ENCODE peak calls at places on chromosomes 13 and 19, in five cellular contexts. H is CD8-positive, alpha-beta T cell; X is AG04449; Q is kidney; B is BE2C. L is an unnamed sample.

GRCh38 chr19:5288347-5288739 is 52.3 kb downstream of the PTPRS start:
- DNase-seq in H (no peak), X (no peak), Q (no peak), B (no peak), L (no peak)

GRCh38 chr13:35953537-35954206 is 177.5 kb downstream of the DCLK1 start:
- DNase-seq in H (no peak), X (peak), Q (peak), B (peak), L (peak)

GRCh38 chr13:103187621-103188020 is 121.4 kb upstream of the SLC10A2 start:
- DNase-seq in H (no peak), X (no peak), Q (no peak), B (peak), L (no peak)

GRCh38 chr19:31154021-31154420 is 195.2 kb downstream of the TSHZ3 start:
- DNase-seq in H (no peak), X (no peak), Q (no peak), B (no peak), L (no peak)

GRCh38 chr19:32831611-32832010 is 38.0 kb downstream of the SLC7A9 start:
- DNase-seq in H (no peak), X (no peak), Q (no peak), B (no peak), L (no peak)

GRCh38 chr19:18697680-18698079 is 14.2 kb downstream of the CRTC1 start:
- DNase-seq in H (no peak), X (no peak), Q (peak), B (no peak), L (no peak)

GRCh38 chr13:33003458-33004019 is 12.7 kb upstream of the KL start:
- DNase-seq in H (no peak), X (no peak), Q (no peak), B (no peak), L (no peak)

GRCh38 chr19:14775855-14776254 is 2.5 kb downstream of the ADGRE2 start:
- DNase-seq in H (peak), X (no peak), Q (peak), B (no peak), L (no peak)

GRCh38 chr19:48806518-48806817 is 4.4 kb downstream of the BCAT2 start:
- DNase-seq in H (peak), X (no peak), Q (no peak), B (no peak), L (peak)

GRCh38 chr19:15640904-15641597 is 354 bp downstream of the CYP4F3 start:
- DNase-seq in H (no peak), X (no peak), Q (peak), B (no peak), L (no peak)

GRCh38 chr13:75636339-75637095 is 387 bp downstream of the LMO7 start:
- DNase-seq in H (peak), X (no peak), Q (peak), B (peak), L (peak)

GRCh38 chr19:50377051-50377441 is 789 bp downstream of the NR1H2 start:
- DNase-seq in H (peak), X (no peak), Q (no peak), B (no peak), L (no peak)

GRCh38 chr19:33580026-33580644 is 41.6 kb upstream of the CHST8 start:
- DNase-seq in H (no peak), X (no peak), Q (no peak), B (no peak), L (no peak)

GRCh38 chr13:85538957-85539356 is 260.3 kb downstream of the SLITRK6 start:
- DNase-seq in H (no peak), X (no peak), Q (no peak), B (no peak), L (no peak)

GRCh38 chr13:80577285-80577684 is 236.4 kb upstream of the SPRY2 start:
- DNase-seq in H (no peak), X (no peak), Q (no peak), B (no peak), L (no peak)
- TF ChIP-seq CTCF in H (no peak), X (no peak), Q (no peak), B (peak), L (no peak)

DNA sequence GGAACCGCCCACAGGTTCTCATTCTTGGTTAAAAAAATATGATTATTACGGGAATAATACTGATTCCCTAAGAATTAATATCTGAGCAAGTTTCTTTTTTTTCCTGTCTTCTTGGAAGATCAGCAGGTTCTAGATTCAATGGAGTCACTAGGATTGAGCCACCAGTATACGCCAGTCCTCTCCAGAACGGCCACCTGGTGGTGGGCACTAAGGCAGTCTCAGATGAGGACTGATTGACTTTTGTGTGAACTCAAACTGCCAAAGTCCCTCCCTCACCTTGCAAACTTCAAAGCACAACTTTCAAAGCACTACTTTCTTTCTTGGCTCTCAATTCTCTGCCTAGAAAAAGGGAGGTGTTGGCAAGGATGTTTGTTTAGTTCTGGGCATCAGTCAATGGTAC is 33.3 kb upstream of the ALOX5AP start:
- DNase-seq in H (no peak), X (no peak), Q (no peak), B (no peak), L (no peak)
- TF ChIP-seq CTCF in H (no peak), X (no peak), Q (no peak), B (peak), L (no peak)

GRCh38 chr13:49821216-49821820 is 28.8 kb upstream of the KPNA3 start:
- DNase-seq in H (no peak), X (no peak), Q (no peak), B (peak), L (no peak)
- TF ChIP-seq CTCF in H (no peak), X (no peak), Q (no peak), B (peak), L (no peak)

DNA sequence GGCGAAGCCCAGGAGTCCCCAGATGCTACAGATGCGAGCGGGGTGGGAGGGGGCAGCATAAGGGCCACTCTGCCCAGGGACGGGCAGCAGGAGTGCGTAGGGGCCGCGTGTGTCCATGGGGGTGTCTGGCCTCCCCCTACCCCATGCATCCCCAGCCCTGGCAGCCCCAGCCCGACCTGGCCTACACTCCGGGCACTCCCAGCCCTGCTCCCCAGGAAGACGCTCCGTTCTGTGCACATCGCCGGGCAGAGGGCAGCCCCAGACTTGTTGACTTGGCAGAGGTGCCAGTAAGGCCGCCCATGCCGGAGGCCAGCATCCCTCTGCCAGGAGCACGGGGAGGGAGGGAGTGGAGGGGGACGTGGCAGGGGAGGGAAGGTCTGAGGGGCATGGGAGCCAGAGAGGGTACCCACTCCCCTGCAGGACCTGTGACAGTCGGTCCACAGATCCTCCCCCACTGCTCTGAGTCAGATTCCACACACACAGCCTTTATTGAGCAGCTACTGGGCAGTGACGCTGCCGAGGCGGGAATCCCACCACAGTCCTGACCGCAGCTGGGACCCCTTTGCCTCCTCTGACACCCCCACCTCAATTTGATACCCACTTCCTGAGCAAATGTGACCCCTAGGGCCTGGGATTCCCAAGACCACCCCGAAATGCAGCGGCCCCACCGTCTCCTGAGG is 1.8 kb upstream of the NKPD1 start:
- DNase-seq in H (no peak), X (no peak), Q (peak), B (no peak), L (no peak)
- TF ChIP-seq CTCF in H (no peak), X (no peak), Q (no peak), B (no peak), L (no peak)

DNA sequence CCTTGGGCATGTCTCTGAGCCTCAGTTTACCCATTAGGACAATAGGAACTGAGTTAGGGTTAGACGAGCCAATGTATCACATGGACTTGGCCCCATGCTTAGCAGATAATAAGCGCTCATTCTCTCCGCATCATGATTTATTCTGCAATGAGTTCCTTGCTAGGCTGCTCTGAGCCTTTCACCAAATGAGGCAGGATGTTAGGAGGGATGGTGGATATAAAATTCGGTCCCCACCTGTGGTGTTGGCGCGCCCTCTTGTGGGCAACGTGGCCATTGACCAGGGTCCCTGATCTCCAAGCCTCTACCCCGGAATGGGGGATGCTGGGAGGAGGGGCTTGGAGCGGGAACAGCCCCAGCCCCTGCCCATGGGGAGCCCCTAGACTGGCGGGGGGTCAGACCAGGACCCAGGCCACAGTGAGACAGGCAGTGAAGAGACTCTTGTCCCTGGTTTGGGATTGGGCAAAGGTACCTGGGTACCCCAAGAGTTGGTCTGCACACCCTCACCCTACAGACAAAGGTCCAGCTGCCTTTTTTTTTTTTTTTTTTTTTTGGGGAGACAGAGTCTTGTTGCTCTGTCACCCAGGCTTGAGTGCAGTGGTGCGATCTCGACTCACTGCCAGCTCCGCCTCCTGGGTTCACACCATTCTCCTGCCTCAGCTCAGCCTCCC is 43.9 kb downstream of the CERS4 start:
- DNase-seq in H (peak), X (no peak), Q (peak), B (peak), L (peak)
- TF ChIP-seq CTCF in H (peak), X (peak), Q (peak), B (peak), L (peak)

GRCh38 chr19:40936755-40937154 is 54.3 kb upstream of the CYP2B6 start:
- DNase-seq in H (no peak), X (no peak), Q (no peak), B (no peak), L (no peak)

GRCh38 chr19:40927567-40927966 is 45.5 kb upstream of the CYP2A7 start:
- DNase-seq in H (no peak), X (no peak), Q (no peak), B (no peak), L (no peak)

GRCh38 chr19:40932008-40932959 is 50.3 kb upstream of the CYP2A7 start:
- DNase-seq in H (no peak), X (no peak), Q (no peak), B (no peak), L (no peak)

GRCh38 chr19:40928859-40929258 is 46.8 kb upstream of the CYP2A7 start:
- DNase-seq in H (no peak), X (no peak), Q (no peak), B (no peak), L (no peak)

GRCh38 chr19:40933025-40933424 is 51.0 kb upstream of the CYP2A7 start:
- DNase-seq in H (no peak), X (no peak), Q (no peak), B (no peak), L (no peak)
- TF ChIP-seq CTCF in H (no peak), X (no peak), Q (no peak), B (no peak), L (no peak)

DNA sequence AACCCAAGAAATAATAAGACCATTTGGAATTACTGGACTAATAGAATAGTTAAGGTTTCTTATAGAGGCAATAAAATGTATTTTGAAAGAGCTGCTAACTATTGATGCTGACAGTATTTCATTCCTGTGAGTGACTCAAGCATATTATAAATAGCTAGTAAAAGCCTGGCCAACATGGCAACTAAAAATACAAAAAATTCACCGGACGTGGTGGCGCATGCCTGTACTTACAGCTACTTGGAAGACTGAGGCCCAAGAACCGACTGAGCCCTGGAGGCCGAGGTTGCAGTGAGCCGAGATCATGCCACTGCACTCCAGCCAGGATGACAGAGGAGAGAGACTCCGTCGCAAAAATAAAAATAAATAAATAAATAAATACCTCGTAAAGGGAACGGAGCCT is 5.4 kb upstream of the ICAM3 start:
- DNase-seq in H (no peak), X (no peak), Q (no peak), B (no peak), L (no peak)
- TF ChIP-seq CTCF in H (no peak), X (no peak), Q (no peak), B (no peak), L (no peak)

L was measured in glutamatergic neuron.